ENCODE peak calls at places on chromosomes 11 and 22, in six cellular contexts. One of them, this sample, is unnamed.

GRCh38 chr11:62842171-62842717 is 2.9 kb upstream of the WDR74 start:
- DNase-seq in RCC 7860: no peak
- DNase-seq in uterus: peak; percentile 40
- DNase-seq in T-cell: no peak
- DNase-seq in astrocyte: no peak
- DNase-seq in activated T-cell treated with anti-CD3 and anti-CD28 coated beads, Interleukin-2, amount 50 U/mL, for 48 hours: peak; percentile 69
- DNase-seq in this sample: no peak

GRCh38 chr11:68480855-68481510 is 20.4 kb downstream of the PPP6R3 start:
- DNase-seq in RCC 7860: no peak
- DNase-seq in uterus: no peak
- DNase-seq in T-cell: no peak
- DNase-seq in astrocyte: no peak
- DNase-seq in activated T-cell treated with anti-CD3 and anti-CD28 coated beads, Interleukin-2, amount 50 U/mL, for 48 hours: no peak
- DNase-seq in this sample: no peak

GRCh38 chr11:41328324-41328723 is 131.1 kb downstream of the LRRC4C start:
- DNase-seq in RCC 7860: no peak
- DNase-seq in uterus: no peak
- DNase-seq in T-cell: no peak
- DNase-seq in astrocyte: no peak
- DNase-seq in activated T-cell treated with anti-CD3 and anti-CD28 coated beads, Interleukin-2, amount 50 U/mL, for 48 hours: no peak
- DNase-seq in this sample: no peak

GRCh38 chr11:13869404-13869886 is 93.1 kb upstream of the SPON1 start:
- DNase-seq in RCC 7860: no peak
- DNase-seq in uterus: no peak
- DNase-seq in T-cell: no peak
- DNase-seq in astrocyte: no peak
- DNase-seq in activated T-cell treated with anti-CD3 and anti-CD28 coated beads, Interleukin-2, amount 50 U/mL, for 48 hours: no peak
- DNase-seq in this sample: no peak

GRCh38 chr22:46731246-46732040 is 6.6 kb downstream of the CERK start:
- DNase-seq in RCC 7860: peak; percentile 66
- DNase-seq in uterus: no peak
- DNase-seq in T-cell: no peak
- DNase-seq in astrocyte: no peak
- DNase-seq in activated T-cell treated with anti-CD3 and anti-CD28 coated beads, Interleukin-2, amount 50 U/mL, for 48 hours: no peak
- DNase-seq in this sample: peak; percentile 46

GRCh38 chr22:35432226-35432905 is 32.4 kb downstream of the MCM5 start:
- DNase-seq in RCC 7860: no peak
- DNase-seq in uterus: no peak
- DNase-seq in T-cell: no peak
- DNase-seq in astrocyte: no peak
- DNase-seq in activated T-cell treated with anti-CD3 and anti-CD28 coated beads, Interleukin-2, amount 50 U/mL, for 48 hours: no peak
- DNase-seq in this sample: no peak

GRCh38 chr11:83306385-83307080 is 20.4 kb upstream of the CCDC90B start:
- DNase-seq in RCC 7860: no peak
- DNase-seq in uterus: no peak
- DNase-seq in T-cell: no peak
- DNase-seq in astrocyte: no peak
- DNase-seq in activated T-cell treated with anti-CD3 and anti-CD28 coated beads, Interleukin-2, amount 50 U/mL, for 48 hours: no peak
- DNase-seq in this sample: no peak

GRCh38 chr11:112613051-112613972 is 347.9 kb upstream of the NCAM1 start:
- DNase-seq in RCC 7860: peak; percentile 3
- DNase-seq in uterus: peak; percentile 30
- DNase-seq in T-cell: no peak
- DNase-seq in astrocyte: peak; percentile 80
- DNase-seq in activated T-cell treated with anti-CD3 and anti-CD28 coated beads, Interleukin-2, amount 50 U/mL, for 48 hours: no peak
- DNase-seq in this sample: peak; percentile 91

GRCh38 chr11:32418836-32419235 is 16.5 kb downstream of the WT1 start:
- DNase-seq in RCC 7860: peak; percentile 72
- DNase-seq in uterus: no peak
- DNase-seq in T-cell: no peak
- DNase-seq in astrocyte: no peak
- DNase-seq in activated T-cell treated with anti-CD3 and anti-CD28 coated beads, Interleukin-2, amount 50 U/mL, for 48 hours: no peak
- DNase-seq in this sample: peak; percentile 87

GRCh38 chr11:108697872-108698473 is 33.1 kb downstream of the DDX10 start:
- DNase-seq in RCC 7860: peak; percentile 43
- DNase-seq in uterus: peak; percentile 20
- DNase-seq in T-cell: peak; percentile 1
- DNase-seq in astrocyte: peak; percentile 59
- DNase-seq in activated T-cell treated with anti-CD3 and anti-CD28 coated beads, Interleukin-2, amount 50 U/mL, for 48 hours: peak; percentile 30
- DNase-seq in this sample: peak; percentile 38

GRCh38 chr11:118114266-118114665 is 27.5 kb upstream of the SMIM35 start:
- DNase-seq in RCC 7860: no peak
- DNase-seq in uterus: no peak
- DNase-seq in T-cell: no peak
- DNase-seq in astrocyte: no peak
- DNase-seq in activated T-cell treated with anti-CD3 and anti-CD28 coated beads, Interleukin-2, amount 50 U/mL, for 48 hours: no peak
- DNase-seq in this sample: no peak

GRCh38 chr11:28228196-28228595 is 120.0 kb downstream of the METTL15 start:
- DNase-seq in RCC 7860: peak; percentile 24
- DNase-seq in uterus: no peak
- DNase-seq in T-cell: no peak
- DNase-seq in astrocyte: peak; percentile 56
- DNase-seq in activated T-cell treated with anti-CD3 and anti-CD28 coated beads, Interleukin-2, amount 50 U/mL, for 48 hours: no peak
- DNase-seq in this sample: peak; percentile 50

GRCh38 chr11:100730266-100730665 is 43.2 kb downstream of the ARHGAP42 start:
- DNase-seq in RCC 7860: no peak
- DNase-seq in uterus: no peak
- DNase-seq in T-cell: no peak
- DNase-seq in astrocyte: peak; percentile 33
- DNase-seq in activated T-cell treated with anti-CD3 and anti-CD28 coated beads, Interleukin-2, amount 50 U/mL, for 48 hours: no peak
- DNase-seq in this sample: no peak

GRCh38 chr11:67355023-67355793 is 1.9 kb upstream of the POLD4 start:
- DNase-seq in RCC 7860: no peak
- DNase-seq in uterus: peak; percentile 45
- DNase-seq in T-cell: no peak
- DNase-seq in astrocyte: no peak
- DNase-seq in activated T-cell treated with anti-CD3 and anti-CD28 coated beads, Interleukin-2, amount 50 U/mL, for 48 hours: no peak
- DNase-seq in this sample: no peak

GRCh38 chr11:11363674-11364073 is 10.6 kb upstream of the CSNK2A3 start:
- DNase-seq in RCC 7860: no peak
- DNase-seq in uterus: no peak
- DNase-seq in T-cell: no peak
- DNase-seq in astrocyte: no peak
- DNase-seq in activated T-cell treated with anti-CD3 and anti-CD28 coated beads, Interleukin-2, amount 50 U/mL, for 48 hours: no peak
- DNase-seq in this sample: no peak

GRCh38 chr11:115618428-115618827 is 114.2 kb upstream of the CADM1 start:
- DNase-seq in RCC 7860: peak; percentile 33
- DNase-seq in uterus: no peak
- DNase-seq in T-cell: no peak
- DNase-seq in astrocyte: no peak
- DNase-seq in activated T-cell treated with anti-CD3 and anti-CD28 coated beads, Interleukin-2, amount 50 U/mL, for 48 hours: no peak
- DNase-seq in this sample: no peak

GRCh38 chr22:33440756-33441155 is 382.6 kb upstream of the SYN3 start:
- DNase-seq in RCC 7860: no peak
- DNase-seq in uterus: no peak
- DNase-seq in T-cell: no peak
- DNase-seq in astrocyte: peak; percentile 37
- DNase-seq in activated T-cell treated with anti-CD3 and anti-CD28 coated beads, Interleukin-2, amount 50 U/mL, for 48 hours: no peak
- DNase-seq in this sample: no peak

GRCh38 chr22:37431811-37432707 is 4.8 kb upstream of the ELFN2 start:
- DNase-seq in RCC 7860: peak; percentile 99
- DNase-seq in uterus: no peak
- DNase-seq in T-cell: no peak
- DNase-seq in astrocyte: peak; percentile 99
- DNase-seq in activated T-cell treated with anti-CD3 and anti-CD28 coated beads, Interleukin-2, amount 50 U/mL, for 48 hours: peak; percentile 72
- DNase-seq in this sample: peak; percentile 86